ENCODE peak calls at places on chromosomes 12 and 14, in ten cellular contexts. E, P, M, K, W, F, U, T, D and L are unnamed samples.
A peak's percentile ranks its signal among the peaks of the same experiment; 100 is the strongest.

GRCh38 chr12:50081096-50081808 is 3.9 kb upstream of the SMARCD1 start:
- DNase-seq in M (no peak), E (no peak), F (no peak), T (no peak), P (no peak), D (no peak), K (no peak), U (no peak), W (no peak), L (no peak)

GRCh38 chr12:129753596-129753995 is 150.2 kb downstream of the TMEM132D start:
- DNase-seq in W (no peak), F (no peak), P (no peak), K (no peak), E (peak; percentile 5), D (no peak), U (no peak), M (peak; percentile 36), T (no peak), L (no peak)

GRCh38 chr12:33427071-33427470 is 12.5 kb downstream of the SYT10 start:
- DNase-seq in W (no peak), U (no peak), E (peak; percentile 33), T (no peak), K (no peak), M (no peak), D (no peak), F (no peak), P (no peak), L (peak; percentile 50)

GRCh38 chr14:50379563-50379962 is 17.1 kb downstream of the CDKL1 start:
- DNase-seq in E (peak; percentile 29), M (no peak), P (no peak), K (no peak), U (no peak), F (no peak), T (no peak), W (no peak), D (peak; percentile 13), L (no peak)

GRCh38 chr12:103848917-103849491 is 8.0 kb upstream of the NT5DC3 start:
- DNase-seq in M (no peak), E (no peak), F (no peak), D (no peak), K (no peak), W (no peak), T (no peak), U (no peak), P (no peak), L (no peak)

GRCh38 chr12:40996091-40996490 is 192.0 kb upstream of the PDZRN4 start:
- DNase-seq in M (no peak), U (no peak), K (no peak), E (no peak), P (no peak), T (no peak), D (no peak), W (no peak), F (no peak), L (no peak)

GRCh38 chr12:67426067-67426466 is 156.9 kb downstream of the CAND1 start:
- DNase-seq in K (peak; percentile 33), F (peak; percentile 80), T (no peak), U (no peak), D (peak; percentile 41), M (no peak), E (peak; percentile 47), P (no peak), W (no peak), L (no peak)

GRCh38 chr12:99619389-99620158 is 28.0 kb upstream of the GARIN6 start:
- DNase-seq in T (no peak), K (peak; percentile 25), P (no peak), U (no peak), W (peak; percentile 23), M (no peak), F (peak; percentile 4), D (no peak), E (peak; percentile 27), L (peak; percentile 7)

GRCh38 chr14:51454351-51454750 is 197.4 kb upstream of the FRMD6 start:
- DNase-seq in M (no peak), P (no peak), U (no peak), K (no peak), F (no peak), E (no peak), W (no peak), D (no peak), T (no peak), L (no peak)

GRCh38 chr12:116508145-116509121 is 50.7 kb upstream of the MAP1LC3B2 start:
- DNase-seq in T (peak; percentile 39), K (no peak), P (no peak), E (no peak), U (peak; percentile 45), M (no peak), D (peak; percentile 60), F (no peak), W (no peak), L (no peak)

GRCh38 chr12:27276275-27276674 is 32.2 kb downstream of the STK38L start:
- DNase-seq in E (no peak), D (no peak), T (no peak), M (no peak), K (no peak), P (no peak), W (no peak), F (no peak), U (no peak), L (no peak)

GRCh38 chr12:100058482-100059029 is 73.8 kb upstream of the ANKS1B start:
- DNase-seq in U (peak; percentile 32), W (no peak), K (peak; percentile 93), M (peak; percentile 43), F (peak; percentile 96), D (no peak), P (no peak), T (no peak), E (peak; percentile 85), L (no peak)

GRCh38 chr12:120321382-120322202 is 6.0 kb downstream of the PLA2G1B start:
- DNase-seq in U (no peak), P (no peak), T (peak; percentile 23), E (no peak), D (peak; percentile 39), F (no peak), M (no peak), K (no peak), W (no peak), L (peak; percentile 34)

GRCh38 chr14:95611293-95611880 is 74.8 kb upstream of the TCL1B start:
- DNase-seq in E (peak; percentile 5), T (no peak), K (no peak), P (no peak), U (no peak), M (no peak), W (no peak), F (no peak), D (no peak), L (no peak)
- TF ChIP-seq CTCF in E (no peak), T (no peak), K (no peak), P (no peak), U (no peak), M (no peak), W (no peak), F (no peak), D (no peak), L (no peak)

DNA sequence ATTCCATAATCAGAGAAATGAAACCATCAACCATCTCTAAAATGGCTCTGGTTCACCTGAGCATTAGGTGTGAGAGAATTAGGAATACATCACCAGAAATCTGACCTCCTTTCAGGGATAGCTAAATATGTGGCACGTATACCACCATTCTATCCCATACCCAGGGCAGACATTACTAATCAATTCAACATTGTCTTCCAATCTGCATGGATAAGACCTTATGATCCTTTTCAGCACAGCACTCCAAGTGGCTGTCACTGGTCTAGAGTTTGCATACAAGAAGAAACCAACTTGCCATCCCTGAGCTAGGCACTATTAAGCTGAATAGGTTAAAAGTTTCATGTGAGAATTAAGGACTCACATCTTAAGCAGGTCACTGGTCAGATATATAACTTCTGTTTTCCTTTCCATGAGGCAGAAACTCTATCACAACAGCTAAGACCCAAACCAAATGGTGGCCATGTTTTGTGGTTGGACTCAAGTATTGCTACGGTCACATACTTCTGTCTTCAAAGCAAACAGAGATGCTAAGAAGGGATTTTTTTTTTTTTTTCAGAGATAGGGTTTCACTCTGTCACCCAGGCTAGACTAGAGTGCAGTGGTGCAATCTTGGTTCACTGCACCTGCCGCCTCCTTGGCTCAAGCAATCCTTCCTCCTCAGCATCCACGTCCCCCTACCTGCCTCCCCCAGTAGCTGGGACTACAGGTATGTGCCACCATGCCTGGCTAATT is 249.0 kb downstream of the DPF3 start:
- DNase-seq in U (no peak), E (no peak), W (peak; percentile 22), D (no peak), F (peak; percentile 35), M (no peak), P (no peak), K (no peak), T (no peak), L (no peak)
- TF ChIP-seq CTCF in U (no peak), E (no peak), W (no peak), D (no peak), F (no peak), M (no peak), P (no peak), K (no peak), T (no peak), L (no peak)

GRCh38 chr12:114512351-114512750 is 106.4 kb upstream of the TBX5 start:
- DNase-seq in E (no peak), M (no peak), D (no peak), U (no peak), F (no peak), T (no peak), K (no peak), P (no peak), W (no peak), L (no peak)
- TF ChIP-seq CTCF in E (no peak), M (no peak), D (no peak), U (no peak), F (no peak), T (no peak), K (no peak), P (no peak), W (no peak), L (no peak)

GRCh38 chr14:103846569-103847438 is 571 bp downstream of the PPP1R13B start:
- DNase-seq in D (peak; percentile 35), T (peak; percentile 52), P (no peak), E (peak; percentile 22), M (peak; percentile 47), U (peak; percentile 66), K (no peak), F (no peak), W (no peak), L (peak; percentile 18)
- TF ChIP-seq CTCF in D (no peak), T (no peak), P (no peak), E (no peak), M (no peak), U (no peak), K (no peak), F (no peak), W (no peak), L (no peak)

GRCh38 chr12:94649349-94650142 is 811 bp downstream of the TMCC3 start:
- DNase-seq in M (peak; percentile 24), F (peak; percentile 4), D (peak; percentile 61), P (no peak), E (peak; percentile 35), W (no peak), K (no peak), U (peak; percentile 63), T (peak; percentile 66), L (peak; percentile 52)

GRCh38 chr12:94644622-94645021 is 5.7 kb downstream of the TMCC3 start:
- DNase-seq in F (peak; percentile 49), U (peak; percentile 28), K (peak; percentile 32), P (no peak), T (no peak), W (no peak), D (no peak), M (peak; percentile 65), E (peak; percentile 97), L (no peak)

GRCh38 chr12:94648578-94648977 is 1.8 kb downstream of the TMCC3 start:
- DNase-seq in T (no peak), M (peak; percentile 13), W (no peak), F (no peak), P (no peak), D (no peak), E (peak; percentile 91), U (no peak), K (no peak), L (no peak)

GRCh38 chr12:94650143-94651056 is at the start of gene TMCC3:
- DNase-seq in W (no peak), U (peak; percentile 69), E (peak; percentile 35), T (peak; percentile 69), D (peak; percentile 65), K (no peak), M (peak; percentile 61), F (no peak), P (peak; percentile 71), L (peak; percentile 58)
- TF ChIP-seq CTCF in W (no peak), U (no peak), E (no peak), T (no peak), D (no peak), K (no peak), M (peak; percentile 11), F (no peak), P (no peak), L (no peak)